ENCODE peak calls at places on chromosomes 13 and 19, in nine cellular contexts. U, L, C, E, P, S, F, N and W are unnamed samples.

GRCh38 chr19:3056454-3057016 is 5.8 kb downstream of the TLE5 start:
- DNase-seq in U (peak), P (no peak), F (no peak), S (no peak), E (no peak), L (no peak), C (no peak), N (no peak), W (no peak)

GRCh38 chr19:46426506-46427162 is 2.1 kb downstream of the PNMA8C start:
- DNase-seq in F (no peak), P (no peak), L (no peak), N (no peak), E (peak), S (no peak), C (peak), U (peak), W (peak)

GRCh38 chr19:17294051-17294891 is 9.0 kb downstream of the ABHD8 start:
- DNase-seq in C (no peak), U (peak), N (no peak), P (peak), E (peak), L (no peak), F (no peak), S (no peak), W (no peak)

GRCh38 chr19:11578342-11579142 is 1.1 kb upstream of the ACP5 start:
- DNase-seq in C (no peak), E (no peak), F (no peak), S (no peak), L (no peak), U (no peak), P (peak), N (no peak), W (no peak)

GRCh38 chr19:575527-576506 is 3.4 kb downstream of the BSG start:
- DNase-seq in N (peak), P (no peak), F (no peak), L (no peak), E (no peak), S (no peak), U (peak), C (peak), W (peak)

GRCh38 chr13:42883771-42884170 is 102.4 kb downstream of the FAM216B start:
- DNase-seq in N (no peak), P (no peak), L (no peak), S (peak), C (peak), E (no peak), F (no peak), U (no peak), W (no peak)

GRCh38 chr13:84972907-84973306 is 826.3 kb downstream of the SLITRK6 start:
- DNase-seq in P (no peak), E (no peak), S (no peak), C (no peak), U (no peak), N (no peak), L (no peak), F (no peak), W (no peak)

GRCh38 chr19:45439569-45440258 is 16.0 kb upstream of the ERCC1 start:
- DNase-seq in P (peak), U (peak), E (peak), C (peak), L (no peak), S (no peak), F (peak), N (peak), W (peak)

GRCh38 chr13:80338781-80339577 is 1.9 kb downstream of the SPRY2 start:
- DNase-seq in E (no peak), N (peak), P (no peak), C (peak), F (no peak), L (no peak), U (peak), S (no peak), W (peak)

GRCh38 chr13:106986687-106987434 is 418.9 kb upstream of the ARGLU1 start:
- DNase-seq in S (no peak), U (no peak), L (no peak), P (no peak), N (no peak), F (no peak), E (no peak), C (no peak), W (no peak)

GRCh38 chr13:21047591-21048282 is 13.6 kb downstream of the LATS2 start:
- DNase-seq in U (no peak), F (no peak), N (no peak), P (no peak), E (no peak), C (no peak), L (no peak), S (no peak), W (no peak)

GRCh38 chr13:50133277-50133953 is 118.2 kb downstream of the KCNRG start:
- DNase-seq in P (no peak), U (no peak), N (no peak), C (no peak), F (no peak), L (no peak), E (no peak), S (no peak), W (no peak)

GRCh38 chr19:31112158-31112557 is 237.1 kb downstream of the TSHZ3 start:
- DNase-seq in N (no peak), L (no peak), P (no peak), E (no peak), C (no peak), S (no peak), F (no peak), U (no peak), W (no peak)

GRCh38 chr13:32783067-32783466 is 196.8 kb downstream of the PDS5B start:
- DNase-seq in C (peak), U (no peak), S (no peak), N (no peak), E (no peak), P (no peak), F (no peak), L (no peak), W (no peak)

GRCh38 chr13:42720116-42720857 is 61.1 kb upstream of the FAM216B start:
- DNase-seq in P (no peak), E (no peak), F (no peak), S (peak), C (peak), N (no peak), L (peak), U (peak), W (no peak)